ENCODE peak calls at places on chromosomes 7 and 10, in nine cellular contexts. One of them, this sample, is unnamed.

GRCh38 chr10:43262902-43263466 is 3.9 kb downstream of the RASGEF1A start:
- DNase-seq in right atrium auricular region: no peak
- DNase-seq in GM06990: no peak
- DNase-seq in small intestine: no peak
- DNase-seq in ovary: peak
- DNase-seq in AG20443: peak
- DNase-seq in neural crest cell: no peak
- DNase-seq in T-helper 2 cell: no peak
- DNase-seq in stromal cell of bone marrow: no peak
- DNase-seq in this sample: no peak

GRCh38 chr7:115249080-115249479 is 327.2 kb downstream of the MDFIC start:
- DNase-seq in GM06990: no peak
- DNase-seq in stromal cell of bone marrow: no peak
- DNase-seq in right atrium auricular region: no peak
- DNase-seq in ovary: no peak
- DNase-seq in neural crest cell: no peak
- DNase-seq in AG20443: no peak
- DNase-seq in small intestine: no peak
- DNase-seq in T-helper 2 cell: no peak
- DNase-seq in this sample: peak

GRCh38 chr7:8378349-8379019 is 54.9 kb upstream of the NXPH1 start:
- DNase-seq in stromal cell of bone marrow: no peak
- DNase-seq in neural crest cell: no peak
- DNase-seq in T-helper 2 cell: no peak
- DNase-seq in small intestine: no peak
- DNase-seq in right atrium auricular region: no peak
- DNase-seq in ovary: no peak
- DNase-seq in GM06990: no peak
- DNase-seq in AG20443: no peak
- DNase-seq in this sample: no peak

GRCh38 chr10:117541405-117541908 is 1.1 kb upstream of the EMX2 start:
- DNase-seq in neural crest cell: no peak
- DNase-seq in T-helper 2 cell: no peak
- DNase-seq in GM06990: no peak
- DNase-seq in stromal cell of bone marrow: peak
- DNase-seq in right atrium auricular region: peak
- DNase-seq in ovary: peak
- DNase-seq in small intestine: no peak
- DNase-seq in AG20443: peak
- DNase-seq in this sample: no peak

GRCh38 chr10:13970967-13971353 is 359.8 kb downstream of the FRMD4A start:
- DNase-seq in GM06990: no peak
- DNase-seq in right atrium auricular region: no peak
- DNase-seq in T-helper 2 cell: no peak
- DNase-seq in ovary: no peak
- DNase-seq in small intestine: no peak
- DNase-seq in AG20443: no peak
- DNase-seq in stromal cell of bone marrow: no peak
- DNase-seq in neural crest cell: no peak
- DNase-seq in this sample: no peak

GRCh38 chr10:105691811-105692210 is 1050.7 kb downstream of the SORCS3 start:
- DNase-seq in AG20443: no peak
- DNase-seq in small intestine: peak
- DNase-seq in GM06990: no peak
- DNase-seq in neural crest cell: peak
- DNase-seq in T-helper 2 cell: no peak
- DNase-seq in stromal cell of bone marrow: no peak
- DNase-seq in ovary: no peak
- DNase-seq in right atrium auricular region: no peak
- DNase-seq in this sample: no peak

GRCh38 chr7:18459439-18459838 is 36.1 kb upstream of the HDAC9 start:
- DNase-seq in AG20443: no peak
- DNase-seq in neural crest cell: no peak
- DNase-seq in right atrium auricular region: no peak
- DNase-seq in small intestine: no peak
- DNase-seq in stromal cell of bone marrow: no peak
- DNase-seq in T-helper 2 cell: no peak
- DNase-seq in GM06990: no peak
- DNase-seq in ovary: no peak
- DNase-seq in this sample: no peak

GRCh38 chr10:121662945-121663917 is 65.0 kb upstream of the FGFR2 start:
- DNase-seq in right atrium auricular region: no peak
- DNase-seq in AG20443: no peak
- DNase-seq in GM06990: no peak
- DNase-seq in T-helper 2 cell: no peak
- DNase-seq in stromal cell of bone marrow: no peak
- DNase-seq in neural crest cell: peak
- DNase-seq in ovary: no peak
- DNase-seq in small intestine: no peak
- DNase-seq in this sample: no peak

GRCh38 chr10:125159932-125160855 is at the start of gene CTBP2:
- DNase-seq in GM06990: no peak
- DNase-seq in neural crest cell: peak
- DNase-seq in ovary: peak
- DNase-seq in T-helper 2 cell: no peak
- DNase-seq in AG20443: peak
- DNase-seq in stromal cell of bone marrow: no peak
- DNase-seq in small intestine: peak
- DNase-seq in right atrium auricular region: peak
- DNase-seq in this sample: no peak

GRCh38 chr10:98420786-98421185 is 5.8 kb upstream of the PYROXD2 start:
- DNase-seq in right atrium auricular region: no peak
- DNase-seq in stromal cell of bone marrow: no peak
- DNase-seq in AG20443: no peak
- DNase-seq in ovary: no peak
- DNase-seq in small intestine: no peak
- DNase-seq in neural crest cell: no peak
- DNase-seq in GM06990: no peak
- DNase-seq in T-helper 2 cell: no peak
- DNase-seq in this sample: no peak

GRCh38 chr7:30970594-30971094 is 6.9 kb downstream of the GHRHR start:
- DNase-seq in GM06990: no peak
- DNase-seq in right atrium auricular region: peak
- DNase-seq in ovary: no peak
- DNase-seq in neural crest cell: no peak
- DNase-seq in T-helper 2 cell: no peak
- DNase-seq in small intestine: no peak
- DNase-seq in AG20443: peak
- DNase-seq in stromal cell of bone marrow: no peak
- DNase-seq in this sample: no peak

GRCh38 chr10:48466611-48467240 is 138.1 kb downstream of the ARHGAP22 start:
- DNase-seq in T-helper 2 cell: no peak
- DNase-seq in GM06990: no peak
- DNase-seq in ovary: no peak
- DNase-seq in right atrium auricular region: no peak
- DNase-seq in AG20443: no peak
- DNase-seq in small intestine: no peak
- DNase-seq in neural crest cell: no peak
- DNase-seq in stromal cell of bone marrow: no peak
- DNase-seq in this sample: no peak

GRCh38 chr7:7821517-7821916 is 103.1 kb upstream of the RPA3 start:
- DNase-seq in small intestine: no peak
- DNase-seq in stromal cell of bone marrow: no peak
- DNase-seq in right atrium auricular region: no peak
- DNase-seq in ovary: no peak
- DNase-seq in GM06990: peak
- DNase-seq in T-helper 2 cell: no peak
- DNase-seq in neural crest cell: no peak
- DNase-seq in AG20443: no peak
- DNase-seq in this sample: no peak

GRCh38 chr7:84412161-84412969 is 217.8 kb upstream of the SEMA3A start:
- DNase-seq in neural crest cell: no peak
- DNase-seq in stromal cell of bone marrow: peak
- DNase-seq in AG20443: peak
- DNase-seq in small intestine: no peak
- DNase-seq in ovary: no peak
- DNase-seq in T-helper 2 cell: no peak
- DNase-seq in GM06990: no peak
- DNase-seq in right atrium auricular region: no peak
- DNase-seq in this sample: peak

GRCh38 chr10:78462221-78462620 is 428.6 kb downstream of the RPS24 start:
- DNase-seq in GM06990: no peak
- DNase-seq in small intestine: no peak
- DNase-seq in right atrium auricular region: no peak
- DNase-seq in AG20443: no peak
- DNase-seq in T-helper 2 cell: no peak
- DNase-seq in ovary: peak
- DNase-seq in neural crest cell: no peak
- DNase-seq in stromal cell of bone marrow: no peak
- DNase-seq in this sample: no peak

GRCh38 chr10:112802411-112803060 is 147.5 kb upstream of the TCF7L2 start:
- DNase-seq in GM06990: no peak
- DNase-seq in T-helper 2 cell: no peak
- DNase-seq in right atrium auricular region: no peak
- DNase-seq in small intestine: no peak
- DNase-seq in stromal cell of bone marrow: no peak
- DNase-seq in ovary: no peak
- DNase-seq in neural crest cell: no peak
- DNase-seq in AG20443: no peak
- DNase-seq in this sample: no peak

GRCh38 chr7:50652400-50653115 is 87.4 kb upstream of the DDC start:
- DNase-seq in ovary: no peak
- DNase-seq in stromal cell of bone marrow: no peak
- DNase-seq in right atrium auricular region: peak
- DNase-seq in neural crest cell: no peak
- DNase-seq in small intestine: no peak
- DNase-seq in T-helper 2 cell: no peak
- DNase-seq in AG20443: peak
- DNase-seq in GM06990: no peak
- DNase-seq in this sample: no peak

GRCh38 chr7:43491984-43492383 is 90.9 kb upstream of the STK17A start:
- DNase-seq in neural crest cell: no peak
- DNase-seq in ovary: no peak
- DNase-seq in AG20443: peak
- DNase-seq in stromal cell of bone marrow: peak
- DNase-seq in small intestine: no peak
- DNase-seq in right atrium auricular region: no peak
- DNase-seq in T-helper 2 cell: no peak
- DNase-seq in GM06990: no peak
- DNase-seq in this sample: peak

GRCh38 chr7:105389090-105389650 is 449 bp upstream of the SRPK2 start:
- DNase-seq in T-helper 2 cell: no peak
- DNase-seq in neural crest cell: no peak
- DNase-seq in ovary: peak
- DNase-seq in GM06990: peak
- DNase-seq in AG20443: peak
- DNase-seq in small intestine: peak
- DNase-seq in right atrium auricular region: no peak
- DNase-seq in stromal cell of bone marrow: peak
- DNase-seq in this sample: peak

GRCh38 chr10:95480901-95481491 is 80.2 kb downstream of the SORBS1 start:
- DNase-seq in ovary: no peak
- DNase-seq in T-helper 2 cell: no peak
- DNase-seq in neural crest cell: no peak
- DNase-seq in AG20443: no peak
- DNase-seq in small intestine: no peak
- DNase-seq in GM06990: no peak
- DNase-seq in right atrium auricular region: no peak
- DNase-seq in stromal cell of bone marrow: no peak
- DNase-seq in this sample: no peak

GRCh38 chr7:100864263-100864845 is 2.8 kb upstream of the TRIP6 start:
- DNase-seq in small intestine: no peak
- DNase-seq in right atrium auricular region: no peak
- DNase-seq in AG20443: no peak
- DNase-seq in GM06990: no peak
- DNase-seq in neural crest cell: no peak
- DNase-seq in stromal cell of bone marrow: no peak
- DNase-seq in ovary: no peak
- DNase-seq in T-helper 2 cell: no peak
- DNase-seq in this sample: no peak

GRCh38 chr10:63522129-63522687 is 1.0 kb downstream of the REEP3 start:
- DNase-seq in GM06990: no peak
- DNase-seq in stromal cell of bone marrow: no peak
- DNase-seq in small intestine: peak
- DNase-seq in ovary: no peak
- DNase-seq in neural crest cell: no peak
- DNase-seq in right atrium auricular region: no peak
- DNase-seq in AG20443: no peak
- DNase-seq in T-helper 2 cell: no peak
- DNase-seq in this sample: peak

GRCh38 chr7:108063520-108063933 is 60.6 kb upstream of the LAMB1 start:
- DNase-seq in right atrium auricular region: no peak
- DNase-seq in ovary: no peak
- DNase-seq in neural crest cell: no peak
- DNase-seq in T-helper 2 cell: no peak
- DNase-seq in stromal cell of bone marrow: no peak
- DNase-seq in AG20443: no peak
- DNase-seq in small intestine: peak
- DNase-seq in GM06990: peak
- DNase-seq in this sample: no peak

This sample was measured in IMR-90.